ENCODE peak calls at places on chromosomes 13 and 19, in eight cellular contexts. Z is Peyer's patch, J is RPMI7951, Y is KBM-7, G is NCI-H345, B is T-helper 17 cell, W is heart right ventricle, H is T-helper 2 cell. S is an unnamed sample.

GRCh38 chr19:7789447-7789846 is 26.4 kb downstream of the CLEC4M start:
- DNase-seq in G (no peak), Y (no peak), H (no peak), Z (no peak), B (peak), J (no peak), W (no peak), S (no peak)

GRCh38 chr19:49553451-49554271 is 25.9 kb downstream of the RCN3 start:
- DNase-seq in Z (peak), Y (no peak), W (no peak), B (peak), J (peak), G (no peak), H (peak), S (no peak)

GRCh38 chr13:21668665-21669599 is 1.9 kb upstream of the FGF9 start:
- DNase-seq in Z (peak), H (peak), Y (peak), G (peak), W (no peak), B (peak), J (no peak), S (peak)

GRCh38 chr19:45346449-45346848 is 5.9 kb downstream of the KLC3 start:
- DNase-seq in W (no peak), G (no peak), H (no peak), Y (no peak), B (no peak), Z (peak), J (no peak), S (no peak)

GRCh38 chr13:42110410-42111155 is 62.1 kb downstream of the DGKH start:
- DNase-seq in B (no peak), Y (peak), Z (no peak), J (peak), W (peak), H (peak), G (peak), S (no peak)

GRCh38 chr19:13051581-13052165 is 51.0 kb downstream of the LYL1 start:
- DNase-seq in J (no peak), H (no peak), W (no peak), Z (peak), Y (no peak), B (no peak), G (peak), S (peak)

GRCh38 chr19:34131100-34131499 is 41.2 kb upstream of the LSM14A start:
- DNase-seq in W (no peak), Z (no peak), B (no peak), J (no peak), G (no peak), H (no peak), Y (no peak), S (no peak)

GRCh38 chr13:83183439-83184149 is 698.7 kb downstream of the SLITRK1 start:
- DNase-seq in W (no peak), G (no peak), B (no peak), Y (no peak), H (no peak), J (no peak), Z (peak), S (no peak)

GRCh38 chr13:52048516-52048915 is 24.0 kb downstream of the UTP14C start:
- DNase-seq in G (no peak), Z (no peak), W (no peak), Y (no peak), J (no peak), H (no peak), B (no peak), S (no peak)

GRCh38 chr19:33740811-33741396 is 55.8 kb upstream of the KCTD15 start:
- DNase-seq in B (no peak), G (no peak), H (peak), W (peak), J (peak), Z (no peak), Y (peak), S (no peak)

S was measured in right cardiac atrium.